ENCODE peak calls at places on chromosomes 1 and 21, in seven cellular contexts. W is pancreas; J is ACHN; B is stimulated activated naive B cell treated with anti-CD40 and anti-IgM and Interleukin-4, amounts not matched to agents 10 μg/mL and 1 μg/mL and 100 μg/mL, for 72 hours; F is HT-29; Z is mesothelial cell of epicardium; K is stimulated activated CD8-positive, alpha-beta memory T cell treated with anti-CD3 and anti-CD28 coated beads, Interleukin-12 subunit alpha, Interleukin-12 subunit beta, amount 100 ng/mL, for 4 hours. E is an unnamed sample.
A peak's percentile ranks its signal among the peaks of the same experiment; 100 is the strongest.

GRCh38 chr1:42143875-42144274 is 9.3 kb upstream of the GUCA2B start:
- DNase-seq in W (no peak), B (no peak), F (no peak), J (no peak), Z (no peak), K (no peak), E (no peak)

GRCh38 chr21:32332463-32332951 is 33.9 kb downstream of the MRAP start:
- DNase-seq in K (no peak), B (no peak), F (no peak), W (no peak), J (no peak), Z (no peak), E (no peak)

GRCh38 chr1:39609618-39610331 is 29.7 kb downstream of the HEYL start:
- DNase-seq in W (peak; percentile 31), F (peak; percentile 60), K (peak; percentile 50), B (peak; percentile 53), J (peak; percentile 39), Z (peak; percentile 58), E (no peak)

GRCh38 chr1:48728599-48728998 is 48.1 kb downstream of the BEND5 start:
- DNase-seq in B (no peak), W (no peak), Z (no peak), F (no peak), J (no peak), K (no peak), E (no peak)

GRCh38 chr1:109229531-109230127 is 15.9 kb downstream of the SARS1 start:
- DNase-seq in K (no peak), Z (no peak), F (no peak), B (no peak), W (no peak), J (no peak), E (no peak)

GRCh38 chr1:160204526-160205241 is 500 bp upstream of the PEA15 start:
- DNase-seq in Z (no peak), F (no peak), K (no peak), W (no peak), B (peak; percentile 78), J (no peak), E (no peak)

GRCh38 chr1:47317841-47318240 is 3.9 kb upstream of the STIL start:
- DNase-seq in Z (no peak), W (no peak), B (no peak), K (no peak), J (no peak), F (no peak), E (no peak)

GRCh38 chr1:227358079-227358358 is 39.7 kb upstream of the CDC42BPA start:
- DNase-seq in W (no peak), J (no peak), B (no peak), F (no peak), Z (no peak), K (no peak), E (no peak)

GRCh38 chr1:227901906-227902640 is 45.7 kb downstream of the WNT9A start:
- DNase-seq in Z (no peak), B (no peak), F (no peak), W (no peak), J (peak; percentile 8), K (no peak), E (no peak)

E was measured in breast epithelium.